ENCODE peak calls at places on chromosome 1, in seven cellular contexts. D is fibroblast of pulmonary artery, O is body of pancreas, X is cardiac muscle cell, T is testis, V is IMR-90, B is brain microvascular endothelial cell. S is an unnamed sample.

GRCh38 chr1:12148160-12148957 is 18.4 kb upstream of the TNFRSF1B start:
- DNase-seq in B (no peak), O (no peak), V (peak), D (no peak), X (no peak), T (no peak), S (no peak)

GRCh38 chr1:111864862-111865261 is 109.2 kb downstream of the DDX20 start:
- DNase-seq in T (no peak), X (peak), D (peak), B (peak), O (no peak), V (no peak), S (no peak)

GRCh38 chr1:77068013-77068412 is 151.2 kb downstream of the PIGK start:
- DNase-seq in B (no peak), O (no peak), X (no peak), T (no peak), V (no peak), D (no peak), S (no peak)

GRCh38 chr1:1191734-1192133 is 14.7 kb downstream of the TNFRSF18 start:
- DNase-seq in T (no peak), D (no peak), X (no peak), B (no peak), O (no peak), V (no peak), S (no peak)

GRCh38 chr1:183467687-183468086 is 4.6 kb upstream of the SMG7 start:
- DNase-seq in T (no peak), O (no peak), V (no peak), B (no peak), D (no peak), X (no peak), S (no peak)

GRCh38 chr1:28035420-28035819 is 53.0 kb downstream of the EYA3 start:
- DNase-seq in O (no peak), X (no peak), V (no peak), B (no peak), T (no peak), D (no peak), S (no peak)

GRCh38 chr1:209106237-209106741 is 477.2 kb upstream of the CAMK1G start:
- DNase-seq in D (no peak), T (no peak), V (peak), X (peak), B (peak), O (no peak), S (peak)

GRCh38 chr1:22685675-22686074 is 25.0 kb upstream of the EPHB2 start:
- DNase-seq in D (peak), B (no peak), T (peak), X (peak), O (no peak), V (peak), S (no peak)

GRCh38 chr1:174008979-174009378 is 13.2 kb downstream of the RC3H1 start:
- DNase-seq in D (no peak), O (no peak), V (peak), X (peak), T (no peak), B (no peak), S (no peak)

GRCh38 chr1:83632906-83633305 is 366.0 kb downstream of the TTLL7 start:
- DNase-seq in X (no peak), T (no peak), V (no peak), O (no peak), B (no peak), D (no peak), S (no peak)

GRCh38 chr1:158039380-158039779 is 45.9 kb downstream of the KIRREL1 start:
- DNase-seq in O (no peak), D (peak), B (peak), X (no peak), T (no peak), V (peak), S (peak)

GRCh38 chr1:152902676-152903075 is 5.7 kb upstream of the IVL start:
- DNase-seq in V (no peak), B (no peak), T (no peak), D (no peak), O (no peak), X (no peak), S (no peak)

GRCh38 chr1:163875927-163876320 is 554.2 kb downstream of the NUF2 start:
- DNase-seq in D (peak), O (no peak), X (peak), V (peak), B (no peak), T (no peak), S (peak)

GRCh38 chr1:43651922-43652321 is 2.0 kb downstream of the KDM4A start:
- DNase-seq in D (no peak), O (no peak), X (no peak), V (no peak), T (no peak), B (no peak), S (no peak)

GRCh38 chr1:221765527-221765926 is 23.6 kb upstream of the DUSP10 start:
- DNase-seq in D (no peak), B (no peak), T (no peak), V (no peak), X (peak), O (no peak), S (no peak)

GRCh38 chr1:117897551-117897950 is 31.9 kb downstream of the GDAP2 start:
- DNase-seq in B (peak), T (no peak), D (peak), O (no peak), V (peak), X (peak), S (peak)

GRCh38 chr1:89836997-89837909 is 16.4 kb downstream of the LRRC8D start:
- DNase-seq in O (no peak), D (no peak), V (no peak), B (no peak), T (no peak), X (no peak), S (no peak)

GRCh38 chr1:10431065-10431730 is 965 bp downstream of the CENPS start:
- DNase-seq in V (no peak), D (no peak), T (no peak), B (no peak), X (peak), O (no peak), S (peak)

GRCh38 chr1:157080714-157081113 is 18.9 kb downstream of the ETV3L start:
- DNase-seq in B (no peak), D (no peak), O (no peak), V (no peak), X (no peak), T (no peak), S (no peak)

GRCh38 chr1:24992761-24993211 is 62.7 kb upstream of the RUNX3 start:
- DNase-seq in O (no peak), B (no peak), T (no peak), X (no peak), D (no peak), V (no peak), S (no peak)

GRCh38 chr1:199778324-199778955 is 249.1 kb upstream of the NR5A2 start:
- DNase-seq in D (no peak), X (no peak), T (peak), B (no peak), O (no peak), V (no peak), S (no peak)

GRCh38 chr1:235876292-235876914 is 9.7 kb upstream of the LYST start:
- DNase-seq in T (no peak), D (no peak), V (no peak), B (no peak), O (no peak), X (no peak), S (no peak)

GRCh38 chr1:229221106-229222019 is 49.5 kb upstream of the RAB4A start:
- DNase-seq in T (no peak), D (peak), O (peak), X (peak), V (peak), B (peak), S (no peak)

GRCh38 chr1:81800741-81801031 is at the start of gene ADGRL2:
- DNase-seq in O (no peak), V (no peak), B (no peak), D (no peak), X (no peak), T (peak), S (no peak)

GRCh38 chr1:181806791-181807190 is 254.7 kb downstream of the ZNF648 start:
- DNase-seq in D (no peak), X (no peak), V (no peak), T (no peak), O (no peak), B (no peak), S (no peak)
- TF ChIP-seq CTCF in D (no peak), X (no peak), V (no peak), T (no peak), O (no peak), B (no peak), S (no peak)

DNA sequence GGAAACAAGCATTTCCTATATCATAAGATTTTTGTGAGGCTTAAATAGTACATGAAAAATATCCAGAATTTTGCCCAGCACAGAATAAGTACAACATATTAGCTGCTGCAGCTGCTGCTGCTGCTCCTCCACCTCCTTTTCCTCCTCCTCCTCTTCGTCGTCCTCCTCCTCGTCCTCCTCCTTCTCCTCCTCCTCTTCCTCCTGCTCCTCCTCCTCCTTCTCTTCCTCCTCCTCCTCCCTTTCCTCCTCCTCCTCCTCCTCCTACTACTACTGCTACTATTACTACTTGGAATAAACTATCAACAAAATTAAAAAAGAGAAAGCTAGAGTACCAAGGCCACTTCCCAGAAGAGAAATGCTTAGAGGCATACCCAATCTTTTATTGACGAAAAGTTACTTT is 7.3 kb downstream of the DENND1B start:
- DNase-seq in X (no peak), D (no peak), T (no peak), O (no peak), V (no peak), B (no peak), S (no peak)
- H3K4me3 ChIP-seq in X (no peak), D (no peak), T (no peak), O (no peak), V (no peak), B (no peak), S (no peak)

GRCh38 chr1:57623039-57623790 is 199.4 kb upstream of the DAB1 start:
- DNase-seq in V (peak), T (no peak), D (peak), O (no peak), B (no peak), X (peak), S (peak)
- TF ChIP-seq CTCF in V (no peak), T (no peak), D (no peak), O (no peak), B (no peak), X (no peak), S (no peak)

GRCh38 chr1:6782151-6782550 is 3.1 kb upstream of the CAMTA1 start:
- DNase-seq in O (no peak), X (no peak), V (no peak), T (no peak), D (no peak), B (no peak), S (no peak)
- H3K4me3 ChIP-seq in O (no peak), X (no peak), V (no peak), T (no peak), D (no peak), B (no peak), S (no peak)

DNA sequence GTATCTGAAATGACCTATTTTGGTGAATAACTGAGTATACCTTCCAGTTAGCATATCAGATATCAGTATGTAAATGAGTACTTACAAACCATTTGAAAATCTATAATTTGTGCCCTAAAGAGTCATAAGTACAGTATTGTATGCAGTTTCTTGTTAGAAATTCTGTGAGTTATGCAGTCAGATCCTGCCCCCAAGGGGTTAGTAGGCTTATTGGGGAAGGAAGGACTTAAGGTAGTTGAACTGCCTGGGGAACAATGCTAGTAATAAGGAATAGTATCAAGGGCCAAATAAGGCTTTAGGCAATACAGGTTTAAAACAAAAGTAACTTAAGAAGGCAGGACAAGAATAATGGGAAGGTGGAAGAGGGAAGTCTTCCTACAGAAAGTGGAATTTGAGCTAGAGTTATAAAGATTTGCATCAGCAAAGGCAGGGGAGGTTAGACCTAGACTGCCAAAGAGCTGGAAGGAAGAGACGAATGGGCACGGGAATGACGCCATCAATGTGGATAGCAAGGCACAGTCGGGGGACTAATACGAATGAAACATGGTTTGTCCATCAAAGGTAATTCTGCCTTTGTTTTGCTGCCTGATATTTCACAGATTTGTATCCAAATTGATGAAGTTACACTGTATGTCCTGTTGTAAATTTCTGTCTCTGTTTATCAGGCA is 182.9 kb upstream of the DPYD start:
- DNase-seq in D (peak), V (peak), B (no peak), X (peak), T (no peak), O (no peak), S (peak)
- TF ChIP-seq CTCF in D (no peak), V (no peak), B (no peak), X (peak), T (no peak), O (no peak), S (peak)

DNA sequence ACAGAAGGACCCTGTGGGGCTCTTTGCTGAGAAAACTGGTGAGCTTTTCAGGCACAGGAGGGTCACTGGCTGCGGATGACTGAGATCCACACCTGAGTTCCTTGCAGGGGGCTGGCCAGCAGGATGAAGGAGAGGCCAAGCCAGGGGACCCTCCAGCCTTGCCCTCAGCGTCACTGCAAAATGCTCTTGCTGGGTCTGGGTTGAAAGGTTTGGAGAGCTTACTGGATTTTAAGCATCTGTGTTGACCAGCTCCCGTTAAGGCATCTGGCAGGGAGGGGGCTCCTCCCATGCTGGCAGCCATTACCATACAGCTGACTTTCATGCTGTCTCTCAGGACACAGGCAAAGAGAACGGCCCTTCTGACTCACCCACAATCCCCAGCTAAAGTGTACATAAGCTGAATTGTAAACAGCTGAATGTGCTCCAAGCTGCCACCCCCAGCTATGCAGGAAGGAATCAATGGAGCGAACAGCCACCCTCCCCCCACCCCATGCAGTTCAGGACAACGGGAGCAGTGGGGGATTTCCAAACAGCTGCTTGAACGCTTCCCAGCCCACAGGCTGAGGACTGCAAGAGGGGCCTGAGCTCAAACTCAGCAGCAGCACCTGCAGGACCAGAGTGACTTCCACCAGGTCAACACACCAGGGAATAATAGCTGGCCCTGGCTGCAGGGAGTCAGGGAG is 21.3 kb upstream of the A3GALT2 start:
- DNase-seq in D (peak), V (peak), O (peak), X (peak), T (peak), B (peak), S (peak)
- H3K4me3 ChIP-seq in D (peak), V (no peak), O (no peak), X (no peak), T (no peak), B (peak), S (peak)

GRCh38 chr1:204089044-204089751 is 16.3 kb downstream of the SOX13 start:
- DNase-seq in D (peak), B (no peak), O (peak), T (peak), V (no peak), X (peak), S (peak)
- TF ChIP-seq CTCF in D (no peak), B (peak), O (no peak), T (no peak), V (no peak), X (no peak), S (peak)

GRCh38 chr1:204356997-204357396 is 2.7 kb downstream of the PLEKHA6 start:
- DNase-seq in D (no peak), T (no peak), X (no peak), V (peak), O (no peak), B (no peak), S (peak)

GRCh38 chr1:204357551-204357950 is 2.2 kb downstream of the PLEKHA6 start:
- DNase-seq in T (no peak), D (peak), B (no peak), O (no peak), X (peak), V (no peak), S (no peak)

GRCh38 chr1:204358145-204358544 is 1.6 kb downstream of the PLEKHA6 start:
- DNase-seq in T (no peak), B (no peak), V (no peak), O (no peak), D (no peak), X (no peak), S (no peak)

GRCh38 chr1:204354579-204354978 is 5.2 kb downstream of the PLEKHA6 start:
- DNase-seq in V (no peak), X (no peak), O (no peak), D (no peak), B (no peak), T (no peak), S (no peak)

GRCh38 chr1:204355913-204356312 is 3.8 kb downstream of the PLEKHA6 start:
- DNase-seq in T (no peak), X (no peak), B (no peak), D (no peak), V (no peak), O (no peak), S (no peak)
- H3K4me3 ChIP-seq in T (no peak), X (no peak), B (no peak), D (no peak), V (no peak), O (no peak), S (no peak)

GRCh38 chr1:57422271-57423134 is 1.4 kb downstream of the DAB1 start:
- DNase-seq in O (peak), V (peak), D (peak), T (no peak), B (peak), X (peak), S (peak)

GRCh38 chr1:57423135-57424131 is at the start of gene DAB1:
- DNase-seq in X (peak), T (peak), O (no peak), V (peak), D (no peak), B (no peak), S (peak)

GRCh38 chr1:57421366-57421765 is 2.5 kb downstream of the DAB1 start:
- DNase-seq in O (no peak), B (no peak), T (no peak), D (no peak), X (peak), V (no peak), S (peak)

GRCh38 chr1:57424231-57425027 is 569 bp upstream of the DAB1 start:
- DNase-seq in D (peak), B (peak), O (peak), X (peak), V (peak), T (peak), S (peak)
- TF ChIP-seq CTCF in D (peak), B (peak), O (peak), X (peak), V (peak), T (peak), S (peak)